ENCODE peak calls at places on chromosome 11, in five cellular contexts. K is spleen, T is choroid plexus epithelial cell, P is stomach, N is IMR-90. O is an unnamed sample.
A peak's percentile ranks its signal among the peaks of the same experiment; 100 is the strongest.

GRCh38 chr11:65491614-65492386 is 7.0 kb upstream of the MALAT1 start:
- DNase-seq in K (no peak), T (peak; percentile 87), P (peak; percentile 86), N (peak; percentile 98), O (peak; percentile 93)

GRCh38 chr11:126105022-126105747 is 42.5 kb upstream of the CDON start:
- DNase-seq in K (peak; percentile 54), T (no peak), P (no peak), N (no peak), O (no peak)

GRCh38 chr11:27282141-27282590 is 80.8 kb downstream of the CCDC34 start:
- DNase-seq in K (no peak), T (peak; percentile 98), P (no peak), N (peak; percentile 90), O (peak; percentile 93)

GRCh38 chr11:59206635-59207034 is 6.1 kb downstream of the MPEG1 start:
- DNase-seq in K (no peak), T (peak; percentile 58), P (peak; percentile 55), N (peak; percentile 25), O (peak; percentile 12)

GRCh38 chr11:18203723-18204122 is 31.1 kb downstream of the MRGPRX4 start:
- DNase-seq in K (no peak), T (peak; percentile 52), P (no peak), N (peak; percentile 14), O (peak; percentile 18)

GRCh38 chr11:46117842-46118241 is 3.4 kb downstream of the PHF21A start:
- DNase-seq in K (no peak), T (no peak), P (no peak), N (no peak), O (no peak)

GRCh38 chr11:10454902-10455631 is at the start of gene AMPD3:
- DNase-seq in K (peak; percentile 81), T (peak; percentile 97), P (no peak), N (peak; percentile 99), O (peak; percentile 94)

GRCh38 chr11:130774703-130775102 is 141.6 kb downstream of the SNX19 start:
- DNase-seq in K (no peak), T (no peak), P (no peak), N (no peak), O (no peak)

GRCh38 chr11:2091112-2091746 is 48.0 kb downstream of the IGF2 start:
- DNase-seq in K (peak; percentile 46), T (no peak), P (peak; percentile 9), N (no peak), O (no peak)

GRCh38 chr11:12288934-12289666 is 88.3 kb upstream of the PARVA start:
- DNase-seq in K (no peak), T (no peak), P (no peak), N (no peak), O (no peak)

GRCh38 chr11:12288212-12288933 is 89.0 kb upstream of the PARVA start:
- DNase-seq in K (no peak), T (peak; percentile 96), P (peak; percentile 75), N (peak; percentile 94), O (peak; percentile 93)

GRCh38 chr11:12286606-12287005 is 90.8 kb upstream of the PARVA start:
- DNase-seq in K (no peak), T (no peak), P (peak; percentile 14), N (no peak), O (no peak)

GRCh38 chr11:12287009-12287373 is 90.4 kb upstream of the PARVA start:
- DNase-seq in K (no peak), T (peak; percentile 97), P (peak; percentile 24), N (peak; percentile 96), O (peak; percentile 94)

DNA sequence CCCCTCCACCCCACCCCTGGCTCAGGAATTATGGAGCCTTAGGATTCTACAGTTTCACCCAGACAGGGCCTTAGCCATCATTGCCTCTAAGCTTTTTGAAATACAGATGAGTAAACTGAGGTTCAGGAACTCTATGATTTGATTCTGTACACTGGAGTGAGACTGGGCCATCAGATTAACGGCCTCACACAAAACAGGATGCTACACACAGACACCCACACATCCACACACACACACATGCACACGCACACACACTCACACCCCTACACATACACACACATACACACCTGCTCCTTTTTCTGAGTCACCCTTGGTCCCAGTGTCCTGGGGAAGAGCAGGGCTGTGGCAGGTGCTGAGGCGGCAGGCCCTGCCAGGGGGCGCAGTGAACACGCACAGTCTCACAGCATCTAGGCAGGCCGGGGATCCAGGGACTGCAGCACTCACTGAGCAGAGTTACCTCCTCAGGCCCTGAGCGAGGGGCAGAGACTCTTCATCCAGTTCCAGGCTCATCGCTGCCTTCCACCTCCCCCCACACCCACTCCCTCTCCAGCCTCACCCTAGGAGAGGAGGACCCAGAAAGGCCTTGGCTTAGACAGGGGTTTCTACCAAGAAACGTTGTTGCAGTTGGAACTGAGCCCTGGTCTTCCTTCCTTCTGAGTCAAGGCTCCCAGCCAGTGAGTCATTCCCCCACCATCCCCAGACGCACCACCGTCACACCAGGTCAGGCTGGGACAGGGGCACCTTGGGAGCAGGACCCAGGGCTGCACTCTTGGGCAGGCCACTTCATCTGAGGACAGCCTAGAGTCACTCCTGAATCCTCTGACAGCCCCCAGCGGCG is 89.8 kb upstream of the PARVA start:
- DNase-seq in K (no peak), T (peak; percentile 97), P (peak; percentile 26), N (peak; percentile 99), O (peak; percentile 98)
- H3K4me3 ChIP-seq in K (no peak overlapping the region), T (peak overlapping the region; percentile 38), P (no peak overlapping the region), N (peak overlapping the region; percentile 16), O (peak overlapping the region; percentile 58)

GRCh38 chr11:69166186-69167115 is 10.7 kb downstream of the SMIM38 start:
- DNase-seq in K (peak; percentile 62), T (peak; percentile 92), P (no peak), N (peak; percentile 93), O (peak; percentile 84)
- TF ChIP-seq CTCF in K (no peak), T (peak; percentile 40), P (no peak), N (peak; percentile 45), O (peak; percentile 59)

GRCh38 chr11:71253794-71254193 is 1.4 kb upstream of the SHANK2 start:
- DNase-seq in K (no peak), T (no peak), P (no peak), N (no peak), O (no peak)

GRCh38 chr11:71252782-71253730 is 679 bp upstream of the SHANK2 start:
- DNase-seq in K (no peak), T (peak; percentile 49), P (peak; percentile 62), N (peak; percentile 68), O (peak; percentile 35)

GRCh38 chr11:71251159-71251721 is 1.1 kb downstream of the SHANK2 start:
- DNase-seq in K (no peak), T (no peak), P (peak; percentile 54), N (no peak), O (no peak)

GRCh38 chr11:71251761-71252433 is 480 bp downstream of the SHANK2 start:
- DNase-seq in K (peak; percentile 83), T (no peak), P (peak; percentile 57), N (no peak), O (no peak)

GRCh38 chr11:71252434-71252781 is at the start of gene SHANK2:
- DNase-seq in K (no peak), T (no peak), P (peak; percentile 61), N (no peak), O (no peak)
- H3K4me3 ChIP-seq in K (peak within 1 kb of the TSS; percentile 7), T (peak within 1 kb of the TSS; percentile 39), P (peak within 1 kb of the TSS; percentile 63), N (peak within 1 kb of the TSS; percentile 62), O (peak within 1 kb of the TSS; percentile 41)

GRCh38 chr11:124745835-124746620 is 6.0 kb downstream of the VSIG2 start:
- DNase-seq in K (peak; percentile 89), T (no peak), P (no peak), N (no peak), O (no peak)
- TF ChIP-seq CTCF in K (no peak), T (peak; percentile 56), P (peak; percentile 7), N (peak; percentile 11), O (peak; percentile 57)

DNA sequence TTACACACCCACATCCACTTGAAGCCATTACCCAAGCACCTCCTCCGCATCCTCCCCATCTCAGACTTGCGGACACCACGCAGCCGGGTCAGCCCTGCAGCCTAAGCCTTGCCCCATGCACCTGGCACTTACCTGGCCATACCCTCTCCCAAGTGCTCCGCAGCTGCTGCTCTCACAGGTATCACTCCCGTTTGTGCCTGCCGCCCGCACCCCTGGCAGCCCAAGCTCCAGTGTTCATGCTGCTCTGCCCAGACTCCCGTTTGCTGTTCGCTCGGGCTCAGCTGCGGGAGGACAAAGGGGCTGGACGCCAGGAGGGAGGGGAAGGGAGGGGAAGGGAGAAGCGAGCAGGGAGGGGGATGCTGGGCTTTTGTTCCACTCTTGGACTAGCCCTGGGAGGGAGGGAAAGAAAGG is at the start of gene KLHL35:
- DNase-seq in K (peak; percentile 45), T (no peak), P (no peak), N (no peak), O (no peak)
- H3K4me3 ChIP-seq in K (no peak within 1 kb of the TSS), T (no peak within 1 kb of the TSS), P (no peak within 1 kb of the TSS), N (no peak within 1 kb of the TSS), O (no peak within 1 kb of the TSS)

O was measured in brain microvascular endothelial cell.